ENCODE peak calls at places on chromosome 19, in ten cellular contexts. K, A, Z, U, O, M, L, W, G and Y are unnamed samples.

GRCh38 chr19:610801-611505 is 21.3 kb downstream of the HCN2 start:
- DNase-seq in K (no peak), A (no peak), Z (no peak), U (no peak), O (peak; percentile 52), M (peak; percentile 27), L (no peak), W (peak; percentile 51), G (no peak), Y (no peak)

GRCh38 chr19:6373813-6374108 is 1.2 kb downstream of the ALKBH7 start:
- DNase-seq in K (no peak), A (no peak), Z (no peak), U (no peak), O (no peak), M (no peak), L (no peak), W (no peak), G (no peak), Y (no peak)

GRCh38 chr19:41910240-41910991 is 17.8 kb downstream of the ERFL start:
- DNase-seq in K (no peak), A (no peak), Z (no peak), U (no peak), O (no peak), M (no peak), L (no peak), W (no peak), G (no peak), Y (no peak)

GRCh38 chr19:5978606-5979552 is 939 bp upstream of the RANBP3 start:
- DNase-seq in K (no peak), A (no peak), Z (no peak), U (no peak), O (no peak), M (peak; percentile 51), L (no peak), W (no peak), G (no peak), Y (no peak)

GRCh38 chr19:19338082-19338481 is 17.5 kb downstream of the MAU2 start:
- DNase-seq in K (no peak), A (peak; percentile 55), Z (no peak), U (no peak), O (no peak), M (no peak), L (no peak), W (no peak), G (no peak), Y (no peak)

GRCh38 chr19:17243340-17243853 is 2.3 kb downstream of the NR2F6 start:
- DNase-seq in K (no peak), A (no peak), Z (no peak), U (no peak), O (no peak), M (peak; percentile 55), L (no peak), W (no peak), G (no peak), Y (no peak)

GRCh38 chr19:11166281-11167142 is 10.9 kb upstream of the SPC24 start:
- DNase-seq in K (no peak), A (no peak), Z (no peak), U (no peak), O (no peak), M (no peak), L (no peak), W (no peak), G (no peak), Y (no peak)

GRCh38 chr19:46614114-46614701 is 10.7 kb downstream of the PTGIR start:
- DNase-seq in K (peak; percentile 76), A (peak; percentile 54), Z (peak; percentile 52), U (peak; percentile 82), O (peak; percentile 74), M (peak; percentile 92), L (peak; percentile 55), W (peak; percentile 77), G (peak; percentile 72), Y (peak; percentile 87)

GRCh38 chr19:1251503-1252220 is 3.3 kb downstream of the MIDN start:
- DNase-seq in K (no peak), A (no peak), Z (peak; percentile 31), U (no peak), O (no peak), M (no peak), L (no peak), W (peak; percentile 69), G (no peak), Y (no peak)

GRCh38 chr19:1858412-1859081 is 4.8 kb downstream of the KLF16 start:
- DNase-seq in K (no peak), A (no peak), Z (no peak), U (no peak), O (no peak), M (no peak), L (no peak), W (no peak), G (no peak), Y (no peak)

GRCh38 chr19:32012206-32012605 is 333.2 kb upstream of the ZNF507 start:
- DNase-seq in K (no peak), A (no peak), Z (no peak), U (no peak), O (no peak), M (peak; percentile 16), L (no peak), W (no peak), G (no peak), Y (no peak)